ENCODE peak calls at places on chromosomes 4 and X, in eight cellular contexts. One of them, this sample, is unnamed.

GRCh38 chr4:8427761-8428287 is 12.7 kb downstream of the ACOX3 start:
- DNase-seq in heart left ventricle: peak; percentile 67
- DNase-seq in MM.1S: no peak
- DNase-seq in tibial artery: peak; percentile 74
- DNase-seq in psoas muscle: no peak
- DNase-seq in A673: peak; percentile 12
- DNase-seq in pancreas: peak; percentile 53
- DNase-seq in right lobe of liver: peak; percentile 34
- DNase-seq in this sample: no peak

GRCh38 chr4:14177987-14178386 is 550.5 kb upstream of the BOD1L1 start:
- DNase-seq in heart left ventricle: no peak
- DNase-seq in MM.1S: peak; percentile 88
- DNase-seq in tibial artery: no peak
- DNase-seq in psoas muscle: no peak
- DNase-seq in A673: no peak
- DNase-seq in pancreas: no peak
- DNase-seq in right lobe of liver: no peak
- DNase-seq in this sample: no peak

GRCh38 chr4:106529348-106530033 is 160.9 kb upstream of the GIMD1 start:
- DNase-seq in heart left ventricle: no peak
- DNase-seq in MM.1S: no peak
- DNase-seq in tibial artery: no peak
- DNase-seq in psoas muscle: no peak
- DNase-seq in A673: peak; percentile 30
- DNase-seq in pancreas: no peak
- DNase-seq in right lobe of liver: no peak
- DNase-seq in this sample: no peak

GRCh38 chr4:109989618-109990017 is 76.9 kb downstream of the EGF start:
- DNase-seq in heart left ventricle: no peak
- DNase-seq in MM.1S: no peak
- DNase-seq in tibial artery: no peak
- DNase-seq in psoas muscle: no peak
- DNase-seq in A673: peak; percentile 23
- DNase-seq in pancreas: no peak
- DNase-seq in right lobe of liver: no peak
- DNase-seq in this sample: no peak

GRCh38 chr4:168787801-168788200 is 222.3 kb downstream of the CBR4 start:
- DNase-seq in heart left ventricle: no peak
- DNase-seq in MM.1S: no peak
- DNase-seq in tibial artery: no peak
- DNase-seq in psoas muscle: no peak
- DNase-seq in A673: peak; percentile 45
- DNase-seq in pancreas: no peak
- DNase-seq in right lobe of liver: no peak
- DNase-seq in this sample: no peak

GRCh38 chrX:40166582-40166981 is 68.8 kb upstream of the BCOR start:
- DNase-seq in heart left ventricle: peak; percentile 24
- DNase-seq in MM.1S: no peak
- DNase-seq in tibial artery: no peak
- DNase-seq in psoas muscle: peak; percentile 56
- DNase-seq in A673: peak; percentile 75
- DNase-seq in pancreas: no peak
- DNase-seq in right lobe of liver: peak; percentile 12
- DNase-seq in this sample: no peak

GRCh38 chr4:53132117-53132889 is 233.6 kb downstream of the SCFD2 start:
- DNase-seq in heart left ventricle: no peak
- DNase-seq in MM.1S: no peak
- DNase-seq in tibial artery: no peak
- DNase-seq in psoas muscle: no peak
- DNase-seq in A673: no peak
- DNase-seq in pancreas: no peak
- DNase-seq in right lobe of liver: no peak
- DNase-seq in this sample: no peak

GRCh38 chr4:22444813-22445212 is 71.1 kb downstream of the ADGRA3 start:
- DNase-seq in heart left ventricle: no peak
- DNase-seq in MM.1S: no peak
- DNase-seq in tibial artery: no peak
- DNase-seq in psoas muscle: no peak
- DNase-seq in A673: no peak
- DNase-seq in pancreas: no peak
- DNase-seq in right lobe of liver: no peak
- DNase-seq in this sample: no peak

GRCh38 chr4:119615068-119615744 is 13.4 kb downstream of the PDE5A start:
- DNase-seq in heart left ventricle: no peak
- DNase-seq in MM.1S: no peak
- DNase-seq in tibial artery: no peak
- DNase-seq in psoas muscle: no peak
- DNase-seq in A673: no peak
- DNase-seq in pancreas: no peak
- DNase-seq in right lobe of liver: no peak
- DNase-seq in this sample: no peak

GRCh38 chr4:80798082-80798481 is 232.4 kb upstream of the BMP3 start:
- DNase-seq in heart left ventricle: no peak
- DNase-seq in MM.1S: no peak
- DNase-seq in tibial artery: no peak
- DNase-seq in psoas muscle: no peak
- DNase-seq in A673: no peak
- DNase-seq in pancreas: no peak
- DNase-seq in right lobe of liver: no peak
- DNase-seq in this sample: no peak

GRCh38 chr4:37243722-37244582 is 591 bp upstream of the NWD2 start:
- DNase-seq in heart left ventricle: no peak
- DNase-seq in MM.1S: no peak
- DNase-seq in tibial artery: no peak
- DNase-seq in psoas muscle: no peak
- DNase-seq in A673: no peak
- DNase-seq in pancreas: no peak
- DNase-seq in right lobe of liver: no peak
- DNase-seq in this sample: no peak

GRCh38 chr4:64713256-64713840 is 304.1 kb upstream of the TECRL start:
- DNase-seq in heart left ventricle: no peak
- DNase-seq in MM.1S: peak; percentile 40
- DNase-seq in tibial artery: no peak
- DNase-seq in psoas muscle: no peak
- DNase-seq in A673: peak; percentile 20
- DNase-seq in pancreas: no peak
- DNase-seq in right lobe of liver: no peak
- DNase-seq in this sample: no peak

GRCh38 chrX:56281789-56282188 is 49.6 kb downstream of the KLF8 start:
- DNase-seq in heart left ventricle: no peak
- DNase-seq in MM.1S: peak; percentile 68
- DNase-seq in tibial artery: no peak
- DNase-seq in psoas muscle: no peak
- DNase-seq in A673: peak; percentile 23
- DNase-seq in pancreas: no peak
- DNase-seq in right lobe of liver: no peak
- DNase-seq in this sample: peak; percentile 2

GRCh38 chr4:119300072-119300387 is 21.9 kb downstream of the FABP2 start:
- DNase-seq in heart left ventricle: peak; percentile 55
- DNase-seq in MM.1S: no peak
- DNase-seq in tibial artery: peak; percentile 78
- DNase-seq in psoas muscle: peak; percentile 62
- DNase-seq in A673: no peak
- DNase-seq in pancreas: peak; percentile 63
- DNase-seq in right lobe of liver: peak; percentile 32
- DNase-seq in this sample: peak; percentile 26

GRCh38 chr4:165440415-165440882 is 61.6 kb downstream of the CPE start:
- DNase-seq in heart left ventricle: no peak
- DNase-seq in MM.1S: no peak
- DNase-seq in tibial artery: no peak
- DNase-seq in psoas muscle: no peak
- DNase-seq in A673: peak; percentile 50
- DNase-seq in pancreas: peak; percentile 16
- DNase-seq in right lobe of liver: no peak
- DNase-seq in this sample: no peak

DNA sequence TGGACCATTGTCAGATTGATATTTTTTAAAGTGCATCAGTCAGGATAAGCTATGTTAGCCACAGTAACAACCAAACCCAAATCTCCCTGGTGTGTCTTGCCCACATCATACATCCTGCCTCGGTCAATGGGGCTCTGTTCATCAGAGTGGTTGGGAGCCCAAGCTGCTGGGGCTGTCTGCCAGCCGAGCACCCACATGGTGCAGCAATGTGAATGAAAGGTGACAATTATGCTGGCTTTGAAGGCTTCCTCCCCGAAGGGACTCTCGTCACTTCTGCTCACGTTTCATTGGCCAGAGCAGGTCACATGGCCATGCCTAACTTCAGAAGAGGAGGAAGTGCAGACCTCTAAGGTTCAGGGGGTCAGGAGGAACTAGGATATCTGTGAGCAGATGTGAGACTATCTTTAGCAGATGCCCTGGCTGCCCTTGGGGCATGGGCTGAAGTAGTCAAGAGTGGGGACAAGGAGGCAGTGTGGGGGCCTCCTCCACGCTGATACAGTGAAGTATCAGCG is 1.3 kb upstream of the JAKMIP1 start:
- DNase-seq in heart left ventricle: no peak
- DNase-seq in MM.1S: no peak
- DNase-seq in tibial artery: no peak
- DNase-seq in psoas muscle: no peak
- DNase-seq in A673: no peak
- DNase-seq in pancreas: no peak
- DNase-seq in right lobe of liver: no peak
- DNase-seq in this sample: no peak
- H3K27me3 ChIP-seq in heart left ventricle: peaks cover 35% of the 10 kb centered on the region
- H3K27me3 ChIP-seq in MM.1S: peaks cover 12% of the 10 kb centered on the region
- H3K27me3 ChIP-seq in tibial artery: no peaks in the 10 kb centered on the region
- H3K27me3 ChIP-seq in psoas muscle: peaks cover 69% of the 10 kb centered on the region
- H3K27me3 ChIP-seq in A673: peaks cover 57% of the 10 kb centered on the region
- H3K27me3 ChIP-seq in pancreas: peaks cover 5% of the 10 kb centered on the region
- H3K27me3 ChIP-seq in right lobe of liver: no peaks in the 10 kb centered on the region
- H3K27me3 ChIP-seq in this sample: peaks cover 15% of the 10 kb centered on the region

GRCh38 chr4:3530663-3531254 is 1.5 kb downstream of the LRPAP1 start:
- DNase-seq in heart left ventricle: peak; percentile 41
- DNase-seq in MM.1S: no peak
- DNase-seq in tibial artery: peak; percentile 68
- DNase-seq in psoas muscle: peak; percentile 59
- DNase-seq in A673: no peak
- DNase-seq in pancreas: no peak
- DNase-seq in right lobe of liver: peak; percentile 21
- DNase-seq in this sample: no peak

GRCh38 chr4:3532714-3533336 is 603 bp upstream of the LRPAP1 start:
- DNase-seq in heart left ventricle: peak; percentile 27
- DNase-seq in MM.1S: no peak
- DNase-seq in tibial artery: peak; percentile 64
- DNase-seq in psoas muscle: peak; percentile 52
- DNase-seq in A673: peak; percentile 17
- DNase-seq in pancreas: peak; percentile 18
- DNase-seq in right lobe of liver: no peak
- DNase-seq in this sample: no peak

GRCh38 chr4:3531306-3531886 is 826 bp downstream of the LRPAP1 start:
- DNase-seq in heart left ventricle: peak; percentile 21
- DNase-seq in MM.1S: no peak
- DNase-seq in tibial artery: peak; percentile 59
- DNase-seq in psoas muscle: peak; percentile 32
- DNase-seq in A673: no peak
- DNase-seq in pancreas: peak; percentile 13
- DNase-seq in right lobe of liver: peak; percentile 23
- DNase-seq in this sample: no peak

GRCh38 chr4:3533421-3533820 is 1.2 kb upstream of the LRPAP1 start:
- DNase-seq in heart left ventricle: no peak
- DNase-seq in MM.1S: no peak
- DNase-seq in tibial artery: no peak
- DNase-seq in psoas muscle: no peak
- DNase-seq in A673: no peak
- DNase-seq in pancreas: no peak
- DNase-seq in right lobe of liver: peak; percentile 8
- DNase-seq in this sample: no peak

DNA sequence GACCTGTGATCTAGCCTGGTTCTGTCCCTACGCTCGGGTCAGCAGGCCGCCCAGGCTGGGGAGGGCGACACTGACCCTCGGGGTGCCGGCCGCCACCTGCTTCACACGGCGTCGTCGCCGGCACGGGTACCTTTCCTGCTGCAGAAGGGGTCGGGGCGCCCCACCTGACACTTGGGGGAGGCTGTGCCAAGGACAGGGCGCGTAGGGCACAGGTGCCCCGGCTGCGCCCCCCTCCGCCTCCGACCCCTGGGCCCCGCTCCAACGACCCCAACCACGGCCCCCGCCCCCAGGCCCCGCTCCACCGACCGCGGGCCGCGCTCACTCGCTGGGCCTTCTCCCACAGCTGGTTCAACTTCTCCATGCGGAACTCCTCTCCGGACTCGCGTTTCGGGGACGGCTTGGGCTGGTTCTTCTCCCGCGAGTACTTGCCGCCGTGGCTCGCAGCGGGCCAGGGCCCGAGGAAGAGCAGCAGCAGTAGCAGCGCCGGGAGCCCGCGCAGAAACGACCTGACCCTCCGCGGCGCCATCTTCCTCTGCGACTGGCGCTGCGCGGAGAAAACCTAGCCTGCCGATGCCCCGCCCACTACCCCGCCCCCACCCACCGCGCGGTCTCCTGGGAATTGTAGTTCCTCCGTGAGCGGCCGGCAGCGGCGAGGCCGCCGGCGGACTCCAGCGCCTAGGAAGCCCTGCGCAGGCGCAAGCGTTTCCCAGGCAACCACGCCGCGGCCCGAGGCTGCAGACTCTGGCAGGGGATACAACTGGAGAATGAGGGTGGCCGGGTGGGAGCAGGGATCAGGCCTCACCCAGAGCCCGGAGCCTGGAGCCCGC is at the start of gene LRPAP1:
- DNase-seq in heart left ventricle: peak; percentile 94
- DNase-seq in MM.1S: peak; percentile 91
- DNase-seq in tibial artery: peak; percentile 93
- DNase-seq in psoas muscle: peak; percentile 96
- DNase-seq in A673: peak; percentile 94
- DNase-seq in pancreas: peak; percentile 89
- DNase-seq in right lobe of liver: peak; percentile 96
- DNase-seq in this sample: peak; percentile 82
- H3K27ac ChIP-seq in heart left ventricle: peak within 1 kb of the TSS; percentile 84
- H3K27ac ChIP-seq in MM.1S: no peak within 1 kb of the TSS
- H3K27ac ChIP-seq in tibial artery: peak within 1 kb of the TSS; percentile 70
- H3K27ac ChIP-seq in psoas muscle: peak within 1 kb of the TSS; percentile 80
- H3K27ac ChIP-seq in A673: peak within 1 kb of the TSS; percentile 85
- H3K27ac ChIP-seq in pancreas: peak within 1 kb of the TSS; percentile 62
- H3K27ac ChIP-seq in right lobe of liver: no peak within 1 kb of the TSS
- H3K27ac ChIP-seq in this sample: no peak within 1 kb of the TSS

DNA sequence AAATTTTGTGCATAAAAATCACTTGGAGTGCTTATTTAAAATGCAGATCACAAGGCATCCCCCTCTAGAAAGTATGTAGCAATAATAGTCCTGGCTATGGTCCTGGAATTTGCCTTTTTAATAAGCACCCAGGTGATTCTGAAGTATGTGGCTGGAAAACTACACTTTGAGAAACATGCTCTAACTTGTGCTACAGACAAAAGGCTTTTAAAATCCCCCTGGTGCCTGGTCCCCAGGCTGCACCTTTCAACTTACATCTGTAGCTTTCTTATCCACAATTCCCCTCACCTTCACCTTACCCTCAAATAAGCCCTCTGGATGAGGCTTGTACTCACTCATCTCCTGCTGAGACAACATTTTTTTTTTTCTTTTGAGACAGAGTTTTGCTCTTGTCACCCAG is 21.1 kb downstream of the ART3 start:
- DNase-seq in heart left ventricle: no peak
- DNase-seq in MM.1S: no peak
- DNase-seq in tibial artery: no peak
- DNase-seq in psoas muscle: no peak
- DNase-seq in A673: no peak
- DNase-seq in pancreas: no peak
- DNase-seq in right lobe of liver: no peak
- DNase-seq in this sample: no peak
- TF ChIP-seq CTCF in heart left ventricle: no peak
- TF ChIP-seq CTCF in MM.1S: no peak
- TF ChIP-seq CTCF in tibial artery: no peak
- TF ChIP-seq CTCF in psoas muscle: no peak
- TF ChIP-seq CTCF in A673: no peak
- TF ChIP-seq CTCF in pancreas: no peak
- TF ChIP-seq CTCF in right lobe of liver: no peak
- TF ChIP-seq CTCF in this sample: no peak

GRCh38 chr4:142566780-142567179 is 279.3 kb downstream of the INPP4B start:
- DNase-seq in heart left ventricle: no peak
- DNase-seq in MM.1S: no peak
- DNase-seq in tibial artery: no peak
- DNase-seq in psoas muscle: no peak
- DNase-seq in A673: no peak
- DNase-seq in pancreas: no peak
- DNase-seq in right lobe of liver: no peak
- DNase-seq in this sample: no peak
- H3K27me3 ChIP-seq in heart left ventricle: no peaks in the 10 kb centered on the region
- H3K27me3 ChIP-seq in MM.1S: no peaks in the 10 kb centered on the region
- H3K27me3 ChIP-seq in tibial artery: no peaks in the 10 kb centered on the region
- H3K27me3 ChIP-seq in psoas muscle: no peaks in the 10 kb centered on the region
- H3K27me3 ChIP-seq in A673: no peaks in the 10 kb centered on the region
- H3K27me3 ChIP-seq in pancreas: no peaks in the 10 kb centered on the region
- H3K27me3 ChIP-seq in right lobe of liver: no peaks in the 10 kb centered on the region
- H3K27me3 ChIP-seq in this sample: no peaks in the 10 kb centered on the region